ENCODE peak calls at places on chromosomes 12 and 14, in eight cellular contexts. C, O, Q, L, B, K, X and V are unnamed samples.

GRCh38 chr12:48156648-48157015 is 683 bp downstream of the ASB8 start:
- DNase-seq in C (no peak), O (no peak), Q (no peak), L (no peak), B (no peak), K (no peak), X (peak), V (no peak)

GRCh38 chr12:2794261-2794735 is 472 bp upstream of the FKBP4 start:
- DNase-seq in C (no peak), O (peak), Q (peak), L (no peak), B (peak), K (no peak), X (no peak), V (no peak)

GRCh38 chr14:68160779-68161546 is 341.4 kb downstream of the RAD51B start:
- DNase-seq in C (no peak), O (no peak), Q (no peak), L (no peak), B (no peak), K (no peak), X (no peak), V (no peak)

GRCh38 chr14:100717371-100717770 is 9.3 kb upstream of the DLK1 start:
- DNase-seq in C (no peak), O (no peak), Q (no peak), L (no peak), B (no peak), K (no peak), X (no peak), V (no peak)

GRCh38 chr12:116339800-116340371 is 62.4 kb upstream of the MED13L start:
- DNase-seq in C (no peak), O (no peak), Q (peak), L (no peak), B (no peak), K (no peak), X (no peak), V (no peak)

GRCh38 chr14:77950371-77950770 is 150.5 kb downstream of the ADCK1 start:
- DNase-seq in C (no peak), O (no peak), Q (no peak), L (no peak), B (no peak), K (no peak), X (no peak), V (no peak)

GRCh38 chr14:38567728-38568127 is 311.8 kb upstream of the CLEC14A start:
- DNase-seq in C (no peak), O (no peak), Q (no peak), L (no peak), B (no peak), K (no peak), X (no peak), V (no peak)

GRCh38 chr12:52828156-52829090 is 5.7 kb downstream of the KRT79 start:
- DNase-seq in C (no peak), O (no peak), Q (no peak), L (no peak), B (no peak), K (no peak), X (no peak), V (no peak)

GRCh38 chr12:125340791-125341190 is 275.6 kb downstream of the AACS start:
- DNase-seq in C (no peak), O (no peak), Q (peak), L (no peak), B (no peak), K (peak), X (peak), V (peak)

GRCh38 chr14:55699131-55700057 is 119.4 kb downstream of the KTN1 start:
- DNase-seq in C (no peak), O (no peak), Q (peak), L (no peak), B (no peak), K (no peak), X (peak), V (no peak)

GRCh38 chr12:12806784-12807516 is 6.2 kb upstream of the DDX47 start:
- DNase-seq in C (no peak), O (no peak), Q (no peak), L (no peak), B (no peak), K (no peak), X (no peak), V (no peak)

GRCh38 chr12:114668151-114668891 is 15.7 kb downstream of the TBX3 start:
- DNase-seq in C (no peak), O (no peak), Q (peak), L (no peak), B (no peak), K (peak), X (peak), V (peak)

GRCh38 chr12:77130193-77130592 is 64.8 kb upstream of the E2F7 start:
- DNase-seq in C (no peak), O (no peak), Q (no peak), L (no peak), B (no peak), K (no peak), X (no peak), V (no peak)

GRCh38 chr12:12735301-12735700 is 18.1 kb downstream of the CDKN1B start:
- DNase-seq in C (no peak), O (no peak), Q (peak), L (no peak), B (no peak), K (no peak), X (peak), V (no peak)

GRCh38 chr12:124302241-124302806 is 7.4 kb downstream of the RFLNA start:
- DNase-seq in C (no peak), O (no peak), Q (no peak), L (no peak), B (no peak), K (no peak), X (no peak), V (no peak)

GRCh38 chr14:52458721-52459085 is 93.6 kb downstream of the TXNDC16 start:
- DNase-seq in C (no peak), O (no peak), Q (no peak), L (no peak), B (no peak), K (no peak), X (no peak), V (no peak)

GRCh38 chr12:131135311-131135785 is 181.6 kb downstream of the ADGRD1 start:
- DNase-seq in C (no peak), O (no peak), Q (no peak), L (no peak), B (no peak), K (no peak), X (no peak), V (no peak)

GRCh38 chr14:103941462-103941861 is 867 bp downstream of the RD3L start:
- DNase-seq in C (no peak), O (no peak), Q (no peak), L (no peak), B (no peak), K (no peak), X (no peak), V (no peak)

GRCh38 chr12:10140001-10140400 is 10.0 kb upstream of the CLEC7A start:
- DNase-seq in C (peak), O (no peak), Q (peak), L (no peak), B (peak), K (peak), X (peak), V (peak)

GRCh38 chr12:13250416-13250815 is 53.9 kb downstream of the EMP1 start:
- DNase-seq in C (no peak), O (no peak), Q (peak), L (no peak), B (no peak), K (no peak), X (no peak), V (no peak)

GRCh38 chr14:38973083-38973700 is 129.8 kb downstream of the SEC23A start:
- DNase-seq in C (no peak), O (no peak), Q (no peak), L (no peak), B (no peak), K (no peak), X (no peak), V (no peak)

GRCh38 chr12:95351745-95352144 is 122.2 kb upstream of the METAP2 start:
- DNase-seq in C (no peak), O (no peak), Q (no peak), L (no peak), B (no peak), K (no peak), X (no peak), V (no peak)

GRCh38 chr12:4355843-4356327 is 23.6 kb downstream of the FGF23 start:
- DNase-seq in C (peak), O (no peak), Q (peak), L (no peak), B (peak), K (no peak), X (peak), V (peak)

GRCh38 chr14:55977346-55977745 is 140.9 kb upstream of the PELI2 start:
- DNase-seq in C (no peak), O (no peak), Q (no peak), L (no peak), B (no peak), K (no peak), X (no peak), V (no peak)

GRCh38 chr14:104134061-104134965 is 4.1 kb upstream of the KIF26A start:
- DNase-seq in C (no peak), O (no peak), Q (no peak), L (no peak), B (no peak), K (no peak), X (no peak), V (no peak)

GRCh38 chr12:95959107-95959506 is 16.0 kb downstream of the AMDHD1 start:
- DNase-seq in C (peak), O (no peak), Q (peak), L (no peak), B (no peak), K (no peak), X (peak), V (peak)

GRCh38 chr12:22275847-22276246 is 58.7 kb downstream of the ST8SIA1 start:
- DNase-seq in C (no peak), O (no peak), Q (peak), L (no peak), B (no peak), K (no peak), X (peak), V (no peak)

GRCh38 chr14:69574954-69575295 is 254 bp upstream of the CCDC177 start:
- DNase-seq in C (no peak), O (no peak), Q (no peak), L (no peak), B (no peak), K (no peak), X (no peak), V (no peak)

GRCh38 chr14:70397746-70398145 is 19.1 kb downstream of the SYNJ2BP start:
- DNase-seq in C (no peak), O (no peak), Q (no peak), L (no peak), B (no peak), K (no peak), X (no peak), V (no peak)

GRCh38 chr12:62552906-62553556 is 86.4 kb downstream of the MON2 start:
- DNase-seq in C (no peak), O (no peak), Q (no peak), L (no peak), B (no peak), K (no peak), X (no peak), V (peak)